ENCODE peak calls at places on chromosomes 1 and 21, in five cellular contexts. K is SK-N-SH, H is body of pancreas, T is Peyer's patch, V is psoas muscle. X is an unnamed sample.
A peak's percentile ranks its signal among the peaks of the same experiment; 100 is the strongest.

GRCh38 chr1:201311356-201312011 is 28.2 kb downstream of the PKP1 start:
- DNase-seq in V (no peak), T (no peak), H (no peak), K (no peak), X (no peak)

GRCh38 chr1:6447818-6448748 is 17.9 kb downstream of the TNFRSF25 start:
- DNase-seq in K (no peak), H (peak; percentile 58), V (no peak), T (peak; percentile 75), X (no peak)

GRCh38 chr1:87518794-87519193 is 190.1 kb downstream of the LMO4 start:
- DNase-seq in T (no peak), H (no peak), K (no peak), V (no peak), X (no peak)

GRCh38 chr21:21547368-21547953 is 549.3 kb downstream of the NCAM2 start:
- DNase-seq in T (no peak), K (no peak), H (no peak), V (no peak), X (no peak)

GRCh38 chr21:42983102-42983501 is 8.7 kb downstream of the PKNOX1 start:
- DNase-seq in T (no peak), H (no peak), V (no peak), K (no peak), X (no peak)

GRCh38 chr1:32172621-32173245 is 6.7 kb upstream of the TXLNA start:
- DNase-seq in T (no peak), V (no peak), K (no peak), H (no peak), X (no peak)

GRCh38 chr21:14545906-14546480 is at the start of gene SAMSN1:
- DNase-seq in V (no peak), K (no peak), T (peak; percentile 89), H (peak; percentile 13), X (peak; percentile 17)

GRCh38 chr1:935751-936231 is 12.1 kb downstream of the SAMD11 start:
- DNase-seq in V (no peak), H (peak; percentile 43), K (peak; percentile 94), T (no peak), X (peak; percentile 84)

GRCh38 chr21:45396620-45396995 is 8.4 kb upstream of the COL18A1 start:
- DNase-seq in H (peak; percentile 3), K (no peak), V (peak; percentile 2), T (no peak), X (no peak)

GRCh38 chr1:200042437-200043329 is 15.2 kb downstream of the NR5A2 start:
- DNase-seq in K (peak; percentile 44), V (no peak), T (peak; percentile 66), H (peak; percentile 85), X (peak; percentile 56)

GRCh38 chr1:36653850-36654249 is 171.1 kb upstream of the CSF3R start:
- DNase-seq in V (peak; percentile 24), H (peak; percentile 80), K (no peak), T (no peak), X (peak; percentile 57)

GRCh38 chr1:83548311-83548710 is 450.6 kb downstream of the TTLL7 start:
- DNase-seq in V (no peak), H (no peak), T (no peak), K (no peak), X (no peak)

GRCh38 chr21:42061195-42061865 is 9.8 kb upstream of the UMODL1 start:
- DNase-seq in V (no peak), T (peak; percentile 88), H (no peak), K (no peak), X (peak; percentile 74)

GRCh38 chr1:110258734-110259133 is 48.6 kb downstream of the KCNC4 start:
- DNase-seq in H (no peak), T (no peak), K (peak; percentile 70), V (no peak), X (no peak)

GRCh38 chr1:116767782-116768382 is 13.7 kb downstream of the CD2 start:
- DNase-seq in V (no peak), K (no peak), T (no peak), H (no peak), X (no peak)

GRCh38 chr1:93255222-93256079 is 74.9 kb downstream of the CCDC18 start:
- DNase-seq in T (no peak), K (no peak), V (no peak), H (no peak), X (no peak)

GRCh38 chr1:13749543-13750307 is 49.7 kb downstream of the PRDM2 start:
- DNase-seq in H (peak; percentile 65), K (no peak), T (peak; percentile 85), V (peak; percentile 79), X (peak; percentile 82)

GRCh38 chr1:245153645-245154428 is 948 bp upstream of the KIF26B start:
- DNase-seq in H (peak; percentile 13), V (no peak), T (no peak), K (peak; percentile 74), X (no peak)

GRCh38 chr21:16588433-16588860 is 858.7 kb downstream of the USP25 start:
- DNase-seq in K (peak; percentile 76), V (peak; percentile 65), H (peak; percentile 52), T (peak; percentile 48), X (peak; percentile 73)

GRCh38 chr1:21574464-21575151 is 65.4 kb downstream of the ALPL start:
- DNase-seq in V (peak; percentile 65), H (no peak), K (no peak), T (peak; percentile 49), X (peak; percentile 92)

GRCh38 chr1:31771891-31772668 is 7.9 kb upstream of the ADGRB2 start:
- DNase-seq in T (peak; percentile 69), H (peak; percentile 17), V (no peak), K (no peak), X (no peak)

GRCh38 chr1:18290740-18291412 is 183.3 kb downstream of the IGSF21 start:
- DNase-seq in H (no peak), V (no peak), K (no peak), T (no peak), X (no peak)

GRCh38 chr21:42392731-42393442 is 3.0 kb downstream of the TMPRSS3 start:
- DNase-seq in V (no peak), K (no peak), T (no peak), H (no peak), X (no peak)

GRCh38 chr1:3550511-3551289 is 60.6 kb downstream of the MEGF6 start:
- DNase-seq in K (peak; percentile 77), V (no peak), H (no peak), T (no peak), X (no peak)

GRCh38 chr1:229037806-229038405 is 233.0 kb upstream of the RAB4A start:
- DNase-seq in H (no peak), T (no peak), K (no peak), V (no peak), X (no peak)

GRCh38 chr1:45876000-45876399 is 72.6 kb downstream of the MAST2 start:
- DNase-seq in T (no peak), H (no peak), V (no peak), K (no peak), X (no peak)

GRCh38 chr1:46983825-46984586 is 39.5 kb upstream of the CYP4X1 start:
- DNase-seq in H (no peak), V (no peak), T (no peak), K (no peak), X (no peak)

GRCh38 chr1:66752000-66752592 is at the start of gene DYNLT5:
- DNase-seq in K (no peak), T (peak; percentile 56), H (peak; percentile 27), V (peak; percentile 57), X (peak; percentile 85)

GRCh38 chr1:168234846-168235547 is 9.2 kb downstream of the SFT2D2 start:
- DNase-seq in K (peak; percentile 51), V (no peak), H (peak; percentile 36), T (peak; percentile 54), X (no peak)

GRCh38 chr21:46622226-46622625 is 13.2 kb upstream of the PRMT2 start:
- DNase-seq in H (peak; percentile 49), V (no peak), K (no peak), T (peak; percentile 57), X (peak; percentile 78)
- H3K27ac ChIP-seq in H (peak overlapping the region; percentile 75), V (no peak overlapping the region), K (no peak overlapping the region), T (peak overlapping the region; percentile 49), X (no peak overlapping the region)

DNA sequence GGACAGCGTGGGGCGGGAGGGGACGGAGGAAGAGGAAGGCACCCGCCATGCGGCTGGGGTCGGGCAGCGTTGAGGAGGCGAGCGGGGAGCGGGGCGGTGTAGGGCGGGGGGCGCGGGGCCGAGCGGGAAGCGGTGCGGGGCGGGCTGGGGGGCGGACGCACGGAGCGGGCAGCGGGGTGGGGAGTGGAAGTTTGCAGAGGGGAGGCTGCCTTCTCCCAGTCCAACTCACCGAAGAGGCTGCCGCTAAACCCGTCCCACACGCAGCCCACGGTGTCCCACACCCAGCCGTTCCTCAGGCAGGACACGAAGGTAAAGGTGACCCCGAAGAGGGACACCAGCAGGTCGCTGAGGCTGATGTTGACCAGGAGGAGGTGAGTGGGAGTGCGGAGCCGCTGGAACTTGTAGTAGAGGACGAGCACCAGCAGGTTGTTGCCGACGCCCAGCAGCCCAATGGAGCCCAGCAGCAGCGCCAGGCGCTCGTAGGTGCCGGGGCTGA is 468 bp downstream of the CHML start:
- DNase-seq in T (peak; percentile 58), V (peak; percentile 25), K (peak; percentile 78), H (no peak), X (no peak)
- H3K4me1 ChIP-seq in T (peaks cover 11% of the 10 kb centered on the region), V (peaks cover 8% of the 10 kb centered on the region), K (peaks cover 23% of the 10 kb centered on the region), H (peaks cover 38% of the 10 kb centered on the region), X (no peaks in the 10 kb centered on the region)

DNA sequence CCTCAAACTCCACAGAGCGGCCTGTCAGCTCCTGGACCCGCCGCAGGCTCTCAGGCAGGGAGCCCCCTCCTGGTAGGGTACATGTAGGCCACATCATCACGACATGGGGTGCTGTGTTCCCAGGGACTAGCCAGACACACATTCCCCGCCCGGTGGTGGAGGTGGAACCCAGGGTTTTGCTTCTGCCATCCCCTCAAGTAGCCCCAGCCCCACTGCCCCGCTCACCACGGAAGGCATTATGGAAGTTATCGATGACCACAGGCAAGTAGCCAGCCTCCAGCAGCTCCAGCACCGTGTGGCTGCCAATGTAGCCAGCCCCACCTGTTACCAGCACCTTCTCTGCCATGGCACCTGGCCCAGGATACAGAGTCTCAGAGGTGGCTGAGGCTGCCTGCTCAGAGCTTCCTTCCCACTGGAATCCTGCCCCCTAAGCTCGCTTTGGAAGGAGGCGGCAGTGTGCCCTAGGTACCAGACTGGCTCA is 1.9 kb downstream of the GALE start:
- DNase-seq in T (no peak), H (peak; percentile 84), K (peak; percentile 45), V (no peak), X (peak; percentile 20)
- H3K27ac ChIP-seq in T (peak overlapping the region; percentile 97), H (peak overlapping the region; percentile 97), K (no peak overlapping the region), V (peak overlapping the region; percentile 98), X (no peak overlapping the region)

GRCh38 chr1:204580862-204581261 is 64.7 kb downstream of the MDM4 start:
- DNase-seq in K (no peak), V (no peak), H (no peak), T (no peak), X (no peak)
- H3K4me1 ChIP-seq in K (peaks cover 18% of the 10 kb centered on the region), V (no peaks in the 10 kb centered on the region), H (peaks cover 5% of the 10 kb centered on the region), T (no peaks in the 10 kb centered on the region), X (no peaks in the 10 kb centered on the region)

GRCh38 chr1:108502624-108503023 is 52.5 kb downstream of the NBPF6 start:
- DNase-seq in K (no peak), V (no peak), T (no peak), H (no peak), X (no peak)

GRCh38 chr1:108502138-108502537 is 52.0 kb downstream of the NBPF6 start:
- DNase-seq in K (no peak), H (no peak), V (no peak), T (no peak), X (no peak)

GRCh38 chr1:108505766-108506075 is 54.2 kb upstream of the EEIG2 start:
- DNase-seq in T (no peak), H (no peak), V (no peak), K (no peak), X (no peak)

GRCh38 chr1:108504447-108504846 is 54.3 kb downstream of the NBPF6 start:
- DNase-seq in V (no peak), T (no peak), H (no peak), K (no peak), X (no peak)

GRCh38 chr1:108503062-108503740 is 53.1 kb downstream of the NBPF6 start:
- DNase-seq in K (no peak), V (no peak), H (no peak), T (no peak), X (no peak)
- H3K27ac ChIP-seq in K (peak overlapping the region; percentile 19), V (no peak overlapping the region), H (no peak overlapping the region), T (no peak overlapping the region), X (no peak overlapping the region)

X was measured in right cardiac atrium.